ENCODE peak calls at places on chromosomes 12 and 14, in five cellular contexts. One of them, this sample, is unnamed.

GRCh38 chr12:109542014-109542413 is 31.3 kb downstream of the MMAB start:
- DNase-seq in heart left ventricle: no peak
- DNase-seq in OCI-LY7: no peak
- DNase-seq in DND-41: no peak
- DNase-seq in AG04449: no peak
- DNase-seq in this sample: no peak

GRCh38 chr12:16258963-16259362 is 18.5 kb downstream of the SLC15A5 start:
- DNase-seq in heart left ventricle: no peak
- DNase-seq in OCI-LY7: no peak
- DNase-seq in DND-41: no peak
- DNase-seq in AG04449: no peak
- DNase-seq in this sample: no peak

GRCh38 chr12:107570721-107571120 is 114.9 kb upstream of the PWP1 start:
- DNase-seq in heart left ventricle: no peak
- DNase-seq in OCI-LY7: no peak
- DNase-seq in DND-41: no peak
- DNase-seq in AG04449: no peak
- DNase-seq in this sample: no peak

GRCh38 chr12:46246021-46246700 is 22.7 kb downstream of the SLC38A1 start:
- DNase-seq in heart left ventricle: no peak
- DNase-seq in OCI-LY7: no peak
- DNase-seq in DND-41: no peak
- DNase-seq in AG04449: no peak
- DNase-seq in this sample: peak

GRCh38 chr12:104478396-104479140 is 21.8 kb downstream of the CHST11 start:
- DNase-seq in heart left ventricle: no peak
- DNase-seq in OCI-LY7: peak
- DNase-seq in DND-41: peak
- DNase-seq in AG04449: no peak
- DNase-seq in this sample: peak

GRCh38 chr12:50562485-50563433 is 58.0 kb downstream of the DIP2B start:
- DNase-seq in heart left ventricle: no peak
- DNase-seq in OCI-LY7: no peak
- DNase-seq in DND-41: no peak
- DNase-seq in AG04449: no peak
- DNase-seq in this sample: no peak

GRCh38 chr12:116423053-116423452 is 136.1 kb upstream of the MAP1LC3B2 start:
- DNase-seq in heart left ventricle: no peak
- DNase-seq in OCI-LY7: no peak
- DNase-seq in DND-41: no peak
- DNase-seq in AG04449: no peak
- DNase-seq in this sample: no peak

GRCh38 chr14:30214014-30214413 is 286.4 kb upstream of the PRKD1 start:
- DNase-seq in heart left ventricle: no peak
- DNase-seq in OCI-LY7: no peak
- DNase-seq in DND-41: no peak
- DNase-seq in AG04449: no peak
- DNase-seq in this sample: no peak

GRCh38 chr12:52942914-52943207 is 6.1 kb upstream of the KRT18 start:
- DNase-seq in heart left ventricle: no peak
- DNase-seq in OCI-LY7: no peak
- DNase-seq in DND-41: no peak
- DNase-seq in AG04449: no peak
- DNase-seq in this sample: no peak

GRCh38 chr14:94671870-94672444 is 59.8 kb downstream of the SERPINA3 start:
- DNase-seq in heart left ventricle: no peak
- DNase-seq in OCI-LY7: no peak
- DNase-seq in DND-41: no peak
- DNase-seq in AG04449: no peak
- DNase-seq in this sample: no peak

GRCh38 chr12:12870454-12870853 is 20.9 kb upstream of the GPRC5A start:
- DNase-seq in heart left ventricle: no peak
- DNase-seq in OCI-LY7: no peak
- DNase-seq in DND-41: no peak
- DNase-seq in AG04449: peak
- DNase-seq in this sample: no peak

GRCh38 chr12:113889806-113890581 is 76.1 kb downstream of the RBM19 start:
- DNase-seq in heart left ventricle: no peak
- DNase-seq in OCI-LY7: no peak
- DNase-seq in DND-41: no peak
- DNase-seq in AG04449: no peak
- DNase-seq in this sample: no peak
- H3K4me3 ChIP-seq in heart left ventricle: no peak
- H3K4me3 ChIP-seq in OCI-LY7: no peak
- H3K4me3 ChIP-seq in DND-41: no peak
- H3K4me3 ChIP-seq in AG04449: peak
- H3K4me3 ChIP-seq in this sample: no peak

GRCh38 chr12:24172031-24172772 is 222.7 kb upstream of the SOX5 start:
- DNase-seq in heart left ventricle: no peak
- DNase-seq in OCI-LY7: no peak
- DNase-seq in DND-41: peak
- DNase-seq in AG04449: no peak
- DNase-seq in this sample: no peak
- H3K4me3 ChIP-seq in heart left ventricle: no peak
- H3K4me3 ChIP-seq in OCI-LY7: no peak
- H3K4me3 ChIP-seq in DND-41: no peak
- H3K4me3 ChIP-seq in AG04449: no peak
- H3K4me3 ChIP-seq in this sample: no peak

DNA sequence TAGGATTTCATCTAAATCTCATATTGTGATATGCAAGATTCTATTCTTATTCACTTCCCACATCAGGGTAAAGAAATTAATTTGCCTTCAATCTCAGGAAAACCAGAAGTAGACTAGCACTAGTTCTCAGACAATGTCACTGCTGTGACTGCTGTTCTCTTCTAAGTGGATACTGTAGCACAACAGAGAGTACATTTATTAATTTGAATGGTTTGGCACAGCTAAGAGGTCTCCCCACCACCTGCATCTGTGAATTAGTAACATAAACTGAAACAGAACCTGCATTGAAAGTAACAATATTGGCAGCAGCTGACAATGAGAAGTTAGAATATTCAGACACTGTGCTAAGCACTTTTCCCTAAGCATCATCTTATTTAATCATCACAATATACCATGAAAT is 253.1 kb downstream of the PDZRN4 start:
- DNase-seq in heart left ventricle: no peak
- DNase-seq in OCI-LY7: peak
- DNase-seq in DND-41: no peak
- DNase-seq in AG04449: no peak
- DNase-seq in this sample: no peak
- H3K4me3 ChIP-seq in heart left ventricle: no peak
- H3K4me3 ChIP-seq in OCI-LY7: peak
- H3K4me3 ChIP-seq in DND-41: no peak
- H3K4me3 ChIP-seq in AG04449: no peak
- H3K4me3 ChIP-seq in this sample: no peak

GRCh38 chr14:61033851-61034250 is 52.8 kb downstream of the SLC38A6 start:
- DNase-seq in heart left ventricle: no peak
- DNase-seq in OCI-LY7: no peak
- DNase-seq in DND-41: no peak
- DNase-seq in AG04449: no peak
- DNase-seq in this sample: no peak
- H3K4me3 ChIP-seq in heart left ventricle: no peak
- H3K4me3 ChIP-seq in OCI-LY7: peak
- H3K4me3 ChIP-seq in DND-41: no peak
- H3K4me3 ChIP-seq in AG04449: no peak
- H3K4me3 ChIP-seq in this sample: no peak